ENCODE peak calls at places on chromosomes 2 and 18, in nine cellular contexts. I is ACHN; G is myocyte; X is HT1080; P is choroid plexus epithelial cell; C is RWPE1; E is Jurkat, Clone E6-1; N is A549; R is tibial nerve. K is an unnamed sample.

GRCh38 chr2:115075800-115076199 is 633.4 kb downstream of the DPP10 start:
- DNase-seq in I (no peak), G (no peak), X (no peak), P (no peak), C (no peak), E (no peak), N (no peak), R (no peak), K (no peak)

GRCh38 chr2:176115883-176116813 is at the start of gene HOXD10:
- DNase-seq in I (peak; percentile 92), G (no peak), X (no peak), P (no peak), C (no peak), E (no peak), N (peak; percentile 37), R (no peak), K (no peak)

GRCh38 chr2:1960761-1961160 is 216.4 kb upstream of the PXDN start:
- DNase-seq in I (no peak), G (no peak), X (no peak), P (no peak), C (no peak), E (no peak), N (no peak), R (no peak), K (no peak)

GRCh38 chr2:207046642-207047213 is 107.4 kb downstream of the CPO start:
- DNase-seq in I (no peak), G (no peak), X (peak; percentile 51), P (peak; percentile 59), C (no peak), E (peak; percentile 39), N (no peak), R (no peak), K (peak; percentile 8)

GRCh38 chr2:72204782-72205545 is 57.3 kb upstream of the CYP26B1 start:
- DNase-seq in I (no peak), G (no peak), X (no peak), P (peak; percentile 60), C (no peak), E (no peak), N (no peak), R (no peak), K (no peak)

GRCh38 chr2:15983496-15983895 is 43.1 kb downstream of the MYCN start:
- DNase-seq in I (no peak), G (no peak), X (no peak), P (no peak), C (no peak), E (no peak), N (no peak), R (no peak), K (no peak)

GRCh38 chr2:63486861-63487290 is 101.4 kb downstream of the WDPCP start:
- DNase-seq in I (no peak), G (no peak), X (no peak), P (peak; percentile 10), C (no peak), E (no peak), N (no peak), R (no peak), K (no peak)

GRCh38 chr2:7672685-7673071 is 755.5 kb downstream of the RNF144A start:
- DNase-seq in I (no peak), G (no peak), X (no peak), P (no peak), C (no peak), E (no peak), N (no peak), R (no peak), K (no peak)

GRCh38 chr2:27315122-27315521 is 6.9 kb upstream of the UCN start:
- DNase-seq in I (no peak), G (no peak), X (no peak), P (no peak), C (no peak), E (no peak), N (no peak), R (no peak), K (no peak)

GRCh38 chr2:74532222-74532621 is 2.5 kb downstream of the HTRA2 start:
- DNase-seq in I (peak; percentile 60), G (peak; percentile 41), X (peak; percentile 28), P (peak; percentile 75), C (no peak), E (peak; percentile 60), N (peak; percentile 55), R (no peak), K (no peak)

GRCh38 chr18:36185901-36186460 is 1.3 kb upstream of the MOCOS start:
- DNase-seq in I (no peak), G (no peak), X (no peak), P (no peak), C (no peak), E (no peak), N (no peak), R (no peak), K (no peak)

GRCh38 chr2:16139663-16140610 is 199.6 kb downstream of the MYCN start:
- DNase-seq in I (no peak), G (no peak), X (no peak), P (no peak), C (no peak), E (no peak), N (no peak), R (no peak), K (no peak)

GRCh38 chr2:69149631-69150215 is 136.7 kb downstream of the ANTXR1 start:
- DNase-seq in I (no peak), G (peak; percentile 80), X (no peak), P (peak; percentile 72), C (no peak), E (no peak), N (peak; percentile 16), R (no peak), K (no peak)

GRCh38 chr2:230496891-230497290 is 80.9 kb downstream of the SP100 start:
- DNase-seq in I (no peak), G (no peak), X (no peak), P (no peak), C (no peak), E (no peak), N (no peak), R (no peak), K (no peak)

GRCh38 chr2:203870481-203870880 is 2.9 kb downstream of the CTLA4 start:
- DNase-seq in I (no peak), G (no peak), X (no peak), P (no peak), C (no peak), E (no peak), N (no peak), R (no peak), K (no peak)

GRCh38 chr2:30772021-30772705 is 35.1 kb downstream of the CAPN13 start:
- DNase-seq in I (no peak), G (no peak), X (no peak), P (no peak), C (no peak), E (no peak), N (no peak), R (no peak), K (no peak)

GRCh38 chr2:8677646-8678592 is 3.9 kb upstream of the ID2 start:
- DNase-seq in I (peak; percentile 72), G (no peak), X (no peak), P (peak; percentile 59), C (no peak), E (no peak), N (no peak), R (no peak), K (peak; percentile 43)

GRCh38 chr2:235765181-235765820 is 271.5 kb downstream of the AGAP1 start:
- DNase-seq in I (peak; percentile 92), G (no peak), X (peak; percentile 56), P (peak; percentile 64), C (peak; percentile 65), E (no peak), N (peak; percentile 8), R (no peak), K (no peak)

GRCh38 chr2:223734346-223734745 is 103.0 kb downstream of the AP1S3 start:
- DNase-seq in I (no peak), G (no peak), X (no peak), P (peak; percentile 75), C (no peak), E (no peak), N (no peak), R (no peak), K (no peak)

GRCh38 chr2:205675861-205676516 is 6.3 kb upstream of the NRP2 start:
- DNase-seq in I (peak; percentile 81), G (peak; percentile 80), X (peak; percentile 79), P (peak; percentile 85), C (peak; percentile 57), E (peak; percentile 8), N (peak; percentile 67), R (no peak), K (no peak)

GRCh38 chr2:104702451-104702850 is 151.5 kb upstream of the POU3F3 start:
- DNase-seq in I (no peak), G (no peak), X (no peak), P (no peak), C (no peak), E (no peak), N (no peak), R (no peak), K (no peak)

GRCh38 chr2:28390857-28391563 is 1.6 kb upstream of the FOSL2 start:
- DNase-seq in I (peak; percentile 75), G (peak; percentile 82), X (no peak), P (peak; percentile 92), C (peak; percentile 56), E (no peak), N (peak; percentile 72), R (peak; percentile 81), K (no peak)

GRCh38 chr2:173106959-173107628 is 31.4 kb downstream of the MAP3K20 start:
- DNase-seq in I (no peak), G (no peak), X (no peak), P (no peak), C (no peak), E (no peak), N (no peak), R (no peak), K (no peak)

GRCh38 chr18:13623348-13623747 is 103.0 kb downstream of the FAM210A start:
- DNase-seq in I (no peak), G (no peak), X (no peak), P (no peak), C (no peak), E (no peak), N (no peak), R (no peak), K (no peak)

GRCh38 chr2:132252191-132252893 is 90.6 kb upstream of the ANKRD30BL start:
- DNase-seq in I (no peak), G (no peak), X (no peak), P (no peak), C (no peak), E (no peak), N (no peak), R (no peak), K (no peak)

GRCh38 chr2:178403671-178404379 is 47.1 kb downstream of the PRKRA start:
- DNase-seq in I (no peak), G (peak; percentile 71), X (no peak), P (no peak), C (no peak), E (no peak), N (no peak), R (no peak), K (no peak)

GRCh38 chr2:23426284-23426905 is 41.4 kb downstream of the KLHL29 start:
- DNase-seq in I (no peak), G (peak; percentile 77), X (no peak), P (peak; percentile 69), C (no peak), E (no peak), N (no peak), R (no peak), K (no peak)

GRCh38 chr2:182144780-182145170 is 159.1 kb downstream of the PPP1R1C start:
- DNase-seq in I (no peak), G (peak; percentile 84), X (peak; percentile 42), P (peak; percentile 39), C (no peak), E (no peak), N (no peak), R (no peak), K (no peak)

GRCh38 chr2:50049237-50049636 is 894.9 kb upstream of the FSHR start:
- DNase-seq in I (no peak), G (no peak), X (no peak), P (no peak), C (no peak), E (no peak), N (no peak), R (no peak), K (no peak)

GRCh38 chr2:181157326-181157725 is 176.9 kb downstream of the UBE2E3 start:
- DNase-seq in I (no peak), G (no peak), X (no peak), P (no peak), C (no peak), E (no peak), N (no peak), R (no peak), K (no peak)

K was measured in stimulated activated naive CD8-positive, alpha-beta T cell treated with anti-CD3 and anti-CD28 coated beads, Interleukin-15, Interleukin-2, amounts not matched to agents 100 U/mL and 50 U/mL, for 24 hours.